ENCODE peak calls at places on chromosomes 6 and 20, in four cellular contexts. One of them, this sample, is unnamed.

GRCh38 chr20:62925420-62926228 is 681 bp downstream of the DIDO1 start:
- DNase-seq in vagina: no peak
- DNase-seq in right lobe of liver: peak
- DNase-seq in upper lobe of left lung: peak
- DNase-seq in this sample: peak

GRCh38 chr6:45830441-45831139 is 185.1 kb downstream of the CLIC5 start:
- DNase-seq in upper lobe of left lung: no peak
- DNase-seq in right lobe of liver: no peak
- DNase-seq in vagina: no peak
- DNase-seq in this sample: no peak

GRCh38 chr6:29652198-29652584 is 4.7 kb upstream of the MOG start:
- DNase-seq in right lobe of liver: no peak
- DNase-seq in upper lobe of left lung: no peak
- DNase-seq in vagina: no peak
- DNase-seq in this sample: no peak

GRCh38 chr6:26576929-26577719 is 19.6 kb upstream of the ABT1 start:
- DNase-seq in upper lobe of left lung: peak
- DNase-seq in vagina: no peak
- DNase-seq in right lobe of liver: no peak
- DNase-seq in this sample: no peak

GRCh38 chr6:15734118-15734897 is 71.5 kb upstream of the DTNBP1 start:
- DNase-seq in vagina: no peak
- DNase-seq in upper lobe of left lung: no peak
- DNase-seq in right lobe of liver: no peak
- DNase-seq in this sample: no peak

GRCh38 chr6:170243791-170244291 is 47.0 kb downstream of the DLL1 start:
- DNase-seq in right lobe of liver: peak
- DNase-seq in upper lobe of left lung: no peak
- DNase-seq in vagina: no peak
- DNase-seq in this sample: peak

GRCh38 chr20:62548483-62548882 is 72.7 kb upstream of the GATA5 start:
- DNase-seq in right lobe of liver: no peak
- DNase-seq in vagina: no peak
- DNase-seq in upper lobe of left lung: no peak
- DNase-seq in this sample: no peak

GRCh38 chr6:80174931-80175572 is 68.6 kb downstream of the BCKDHB start:
- DNase-seq in right lobe of liver: no peak
- DNase-seq in upper lobe of left lung: no peak
- DNase-seq in vagina: no peak
- DNase-seq in this sample: no peak

GRCh38 chr6:168714547-168715260 is 273.7 kb downstream of the SMOC2 start:
- DNase-seq in vagina: no peak
- DNase-seq in upper lobe of left lung: no peak
- DNase-seq in right lobe of liver: no peak
- DNase-seq in this sample: no peak

GRCh38 chr20:3318226-3318884 is 79.4 kb upstream of the SLC4A11 start:
- DNase-seq in right lobe of liver: no peak
- DNase-seq in vagina: no peak
- DNase-seq in upper lobe of left lung: no peak
- DNase-seq in this sample: no peak

GRCh38 chr6:88403486-88403885 is 237.3 kb upstream of the CNR1 start:
- DNase-seq in vagina: no peak
- DNase-seq in upper lobe of left lung: no peak
- DNase-seq in right lobe of liver: no peak
- DNase-seq in this sample: no peak

GRCh38 chr6:123515715-123516114 is 121.0 kb downstream of the TRDN start:
- DNase-seq in vagina: no peak
- DNase-seq in right lobe of liver: no peak
- DNase-seq in upper lobe of left lung: no peak
- DNase-seq in this sample: no peak

GRCh38 chr6:85923013-85923430 is 280.3 kb upstream of the SYNCRIP start:
- DNase-seq in vagina: no peak
- DNase-seq in upper lobe of left lung: no peak
- DNase-seq in right lobe of liver: no peak
- DNase-seq in this sample: peak

GRCh38 chr6:107460074-107460631 is 789 bp upstream of the PDSS2 start:
- DNase-seq in right lobe of liver: no peak
- DNase-seq in vagina: no peak
- DNase-seq in upper lobe of left lung: no peak
- DNase-seq in this sample: no peak

GRCh38 chr6:107458687-107459282 is 579 bp downstream of the PDSS2 start:
- DNase-seq in right lobe of liver: peak
- DNase-seq in vagina: no peak
- DNase-seq in upper lobe of left lung: peak
- DNase-seq in this sample: peak

DNA sequence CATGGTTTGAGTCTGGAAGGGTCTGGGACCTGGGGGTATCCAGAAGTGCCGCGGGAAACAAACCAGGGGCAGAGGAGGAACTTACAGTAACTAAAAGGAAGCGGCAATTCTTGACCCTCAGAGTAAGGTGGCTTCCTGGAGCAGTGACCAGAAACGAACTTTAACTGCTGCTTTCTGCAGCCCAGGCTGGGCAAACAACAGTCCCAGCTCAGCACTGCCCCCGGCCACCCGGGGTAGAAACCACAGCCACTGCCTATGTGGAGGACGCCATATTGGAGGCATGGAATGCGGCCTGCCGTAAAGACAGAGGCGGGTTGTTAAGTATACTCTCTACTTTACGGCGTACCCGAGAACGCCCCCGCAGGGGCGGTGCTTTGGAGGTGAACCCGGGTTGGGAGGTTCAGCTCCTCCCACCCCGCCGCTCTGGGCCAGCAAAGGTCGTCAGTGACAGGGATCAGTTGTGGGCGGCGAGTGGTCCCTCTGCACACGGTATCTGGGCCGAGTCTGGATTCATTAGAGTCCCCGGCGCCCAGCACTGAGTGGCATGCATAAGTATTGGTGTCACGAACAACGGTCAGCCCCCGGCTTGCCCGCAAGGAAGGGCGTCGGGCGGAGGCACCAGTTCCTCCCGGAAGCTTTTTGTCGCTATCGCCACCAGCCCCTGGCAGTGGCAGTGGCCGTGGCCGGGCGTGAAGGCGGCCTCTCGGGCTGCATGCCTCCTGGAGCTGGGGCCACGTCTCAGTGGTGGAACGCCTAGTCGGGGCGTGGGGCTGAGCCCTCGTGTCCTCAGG is at the start of gene PDSS2:
- DNase-seq in right lobe of liver: peak
- DNase-seq in upper lobe of left lung: peak
- DNase-seq in vagina: peak
- DNase-seq in this sample: peak
- TF ChIP-seq POLR2A in right lobe of liver: peak
- TF ChIP-seq POLR2A in upper lobe of left lung: peak
- TF ChIP-seq POLR2A in vagina: peak
- TF ChIP-seq POLR2A in this sample: peak

GRCh38 chr6:116533233-116533957 is 12.1 kb downstream of the TRAPPC3L start:
- DNase-seq in upper lobe of left lung: no peak
- DNase-seq in vagina: no peak
- DNase-seq in right lobe of liver: no peak
- DNase-seq in this sample: no peak
- TF ChIP-seq CTCF in upper lobe of left lung: no peak
- TF ChIP-seq CTCF in vagina: no peak
- TF ChIP-seq CTCF in right lobe of liver: no peak
- TF ChIP-seq CTCF in this sample: no peak

GRCh38 chr6:119542037-119542436 is 192.5 kb upstream of the MAN1A1 start:
- DNase-seq in vagina: no peak
- DNase-seq in upper lobe of left lung: no peak
- DNase-seq in right lobe of liver: no peak
- DNase-seq in this sample: no peak

GRCh38 chr6:119547024-119547423 is 197.5 kb upstream of the MAN1A1 start:
- DNase-seq in vagina: no peak
- DNase-seq in upper lobe of left lung: no peak
- DNase-seq in right lobe of liver: no peak
- DNase-seq in this sample: no peak

GRCh38 chr6:119543332-119543731 is 193.8 kb upstream of the MAN1A1 start:
- DNase-seq in right lobe of liver: no peak
- DNase-seq in vagina: no peak
- DNase-seq in upper lobe of left lung: no peak
- DNase-seq in this sample: no peak

GRCh38 chr6:119545245-119545644 is 195.7 kb upstream of the MAN1A1 start:
- DNase-seq in upper lobe of left lung: no peak
- DNase-seq in right lobe of liver: no peak
- DNase-seq in vagina: no peak
- DNase-seq in this sample: no peak

DNA sequence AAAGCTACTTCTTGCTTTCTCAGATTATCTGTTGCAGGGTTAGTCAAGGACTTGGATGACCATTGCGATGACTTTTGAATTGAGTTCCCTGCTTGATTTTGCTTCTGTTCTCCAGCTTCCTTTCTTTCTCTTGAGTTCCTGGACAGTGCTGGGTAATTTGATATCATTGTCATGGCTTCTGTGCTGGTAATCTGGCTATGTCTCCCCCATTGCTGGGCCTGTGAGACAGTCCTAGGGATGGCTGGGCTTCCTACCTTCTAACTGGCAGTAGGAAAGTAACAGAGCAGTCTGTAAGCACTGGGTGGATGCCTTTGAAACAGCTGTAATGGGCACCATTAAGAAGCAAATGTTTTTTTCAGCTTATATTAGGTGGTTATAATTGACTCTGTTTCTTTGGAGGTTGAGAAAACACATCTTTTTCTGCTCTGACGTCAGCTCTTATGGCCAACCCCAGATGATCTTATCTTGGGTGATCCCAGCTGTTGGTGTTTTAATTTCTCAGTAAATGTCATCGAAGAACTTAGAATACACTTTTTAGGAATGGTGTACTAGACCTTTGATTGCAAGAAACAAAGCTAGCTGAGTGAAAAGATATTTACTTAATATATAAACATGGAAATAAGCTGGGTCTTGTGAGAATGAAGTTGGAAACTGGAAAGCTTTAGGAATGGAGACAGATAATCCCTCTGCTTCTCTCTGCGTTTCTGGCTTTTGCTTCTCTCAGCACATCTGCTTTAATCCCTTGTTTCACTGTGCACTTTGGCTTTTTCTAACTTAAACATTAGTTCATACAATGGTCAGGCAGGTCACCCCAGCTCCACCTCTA is 195.0 kb upstream of the MAN1A1 start:
- DNase-seq in right lobe of liver: no peak
- DNase-seq in upper lobe of left lung: no peak
- DNase-seq in vagina: no peak
- DNase-seq in this sample: no peak
- TF ChIP-seq POLR2A in right lobe of liver: no peak
- TF ChIP-seq POLR2A in upper lobe of left lung: no peak
- TF ChIP-seq POLR2A in vagina: no peak
- TF ChIP-seq POLR2A in this sample: no peak

GRCh38 chr6:124854338-124854922 is 107.8 kb upstream of the RNF217 start:
- DNase-seq in right lobe of liver: no peak
- DNase-seq in upper lobe of left lung: no peak
- DNase-seq in vagina: no peak
- DNase-seq in this sample: no peak
- TF ChIP-seq CTCF in right lobe of liver: no peak
- TF ChIP-seq CTCF in upper lobe of left lung: no peak
- TF ChIP-seq CTCF in vagina: no peak
- TF ChIP-seq CTCF in this sample: no peak

GRCh38 chr20:31859266-31859997 is 10.9 kb downstream of the DUSP15 start:
- DNase-seq in vagina: no peak
- DNase-seq in upper lobe of left lung: no peak
- DNase-seq in right lobe of liver: peak
- DNase-seq in this sample: no peak
- TF ChIP-seq POLR2A in vagina: no peak
- TF ChIP-seq POLR2A in upper lobe of left lung: no peak
- TF ChIP-seq POLR2A in right lobe of liver: no peak
- TF ChIP-seq POLR2A in this sample: no peak